ENCODE peak calls at places on chromosomes 12 and 14, in eight cellular contexts. I is GM12878, D is PC-3, R is MM.1S, H is kidney, A is endodermal cell, F is IMR-90, M is fibroblast of lung. O is an unnamed sample.

GRCh38 chr12:24049771-24050170 is 100.3 kb upstream of the SOX5 start:
- DNase-seq in I (no peak), F (no peak), A (no peak), R (no peak), M (no peak), H (no peak), D (no peak), O (no peak)

GRCh38 chr12:1839956-1840550 is 19.7 kb downstream of the LRTM2 start:
- DNase-seq in D (peak), F (no peak), M (no peak), A (peak), I (no peak), R (no peak), H (no peak), O (no peak)

GRCh38 chr14:50040401-50040775 is 76.0 kb downstream of the VCPKMT start:
- DNase-seq in F (peak), M (peak), A (no peak), D (peak), I (no peak), H (no peak), R (peak), O (peak)

GRCh38 chr12:60101715-60102114 is 505.9 kb downstream of the SLC16A7 start:
- DNase-seq in M (no peak), D (peak), R (no peak), F (peak), I (no peak), A (no peak), H (no peak), O (peak)

GRCh38 chr14:65010211-65010931 is 23.7 kb downstream of the FNTB start:
- DNase-seq in R (no peak), D (no peak), M (no peak), F (no peak), I (no peak), H (no peak), A (no peak), O (no peak)

GRCh38 chr12:101929365-101930041 is 52.1 kb downstream of the DRAM1 start:
- DNase-seq in I (peak), M (no peak), H (no peak), D (no peak), A (no peak), F (no peak), R (no peak), O (no peak)

GRCh38 chr12:122862872-122863701 is 27.8 kb downstream of the HIP1R start:
- DNase-seq in D (peak), F (no peak), R (no peak), M (no peak), A (peak), I (no peak), H (peak), O (no peak)

GRCh38 chr12:55001198-55001827 is 16.8 kb upstream of the TESPA1 start:
- DNase-seq in R (no peak), A (no peak), F (no peak), I (no peak), H (no peak), M (no peak), D (no peak), O (no peak)

GRCh38 chr12:18799561-18799960 is 61.6 kb downstream of the CAPZA3 start:
- DNase-seq in R (no peak), A (no peak), M (peak), I (no peak), F (peak), D (peak), H (no peak), O (peak)

DNA sequence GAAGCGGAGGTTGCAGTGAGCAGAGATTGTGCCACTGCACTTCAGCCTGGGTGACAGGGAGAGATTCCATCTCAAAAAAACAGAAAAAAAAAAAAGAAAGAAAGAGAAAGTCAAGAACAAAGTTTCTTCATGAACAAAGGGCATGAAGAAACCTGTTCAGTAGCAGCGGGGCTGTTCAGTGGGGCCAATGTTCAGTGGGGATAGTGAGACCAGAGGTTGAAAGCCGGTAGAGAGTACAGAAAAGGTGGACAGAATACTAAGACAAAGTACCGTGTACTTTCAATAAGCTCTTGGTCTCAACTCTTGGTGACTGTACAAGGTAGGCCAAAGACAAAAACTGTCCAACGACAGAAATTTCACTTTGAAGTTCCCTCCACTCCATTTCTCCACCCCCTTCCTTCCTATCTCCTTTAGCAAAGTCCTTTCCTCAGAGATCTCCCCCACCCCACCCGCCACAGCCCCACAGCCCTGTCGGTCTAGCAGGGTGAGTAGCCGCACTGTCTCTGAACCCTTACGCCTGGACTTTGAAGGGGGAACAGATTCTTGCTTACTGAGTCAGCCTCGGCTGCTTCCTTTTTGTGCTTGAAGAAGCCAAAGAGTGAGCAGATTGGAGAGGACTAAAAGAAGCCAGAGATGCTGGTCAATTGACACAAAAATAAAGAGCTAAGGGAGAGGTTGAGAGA is 44.3 kb upstream of the FOS start:
- DNase-seq in H (peak), A (no peak), D (peak), R (no peak), F (peak), M (peak), I (no peak), O (peak)
- H3K9ac ChIP-seq in H (no peak), A (no peak), D (no peak), R (no peak), F (no peak), M (no peak), I (no peak), O (no peak)

GRCh38 chr12:14841761-14842160 is 1.6 kb downstream of the ART4 start:
- DNase-seq in F (peak), M (peak), I (no peak), R (no peak), D (peak), A (peak), H (no peak), O (peak)

GRCh38 chr12:14845350-14845750 is 2.0 kb upstream of the ART4 start:
- DNase-seq in F (peak), A (peak), H (no peak), M (peak), I (no peak), D (peak), R (peak), O (peak)

GRCh38 chr12:14840616-14841015 is 2.7 kb downstream of the ART4 start:
- DNase-seq in H (no peak), M (no peak), D (peak), A (no peak), R (no peak), F (no peak), I (no peak), O (no peak)

GRCh38 chr12:14843425-14843887 is at the start of gene ART4:
- DNase-seq in R (no peak), M (no peak), H (peak), A (no peak), I (no peak), D (no peak), F (no peak), O (no peak)

GRCh38 chr12:14842315-14842714 is 1.0 kb downstream of the ART4 start:
- DNase-seq in H (no peak), A (no peak), F (no peak), R (no peak), M (no peak), I (no peak), D (no peak), O (no peak)
- H3K4me3 ChIP-seq in H (peak), A (no peak), F (no peak), R (no peak), M (no peak), I (no peak), D (no peak), O (peak)

DNA sequence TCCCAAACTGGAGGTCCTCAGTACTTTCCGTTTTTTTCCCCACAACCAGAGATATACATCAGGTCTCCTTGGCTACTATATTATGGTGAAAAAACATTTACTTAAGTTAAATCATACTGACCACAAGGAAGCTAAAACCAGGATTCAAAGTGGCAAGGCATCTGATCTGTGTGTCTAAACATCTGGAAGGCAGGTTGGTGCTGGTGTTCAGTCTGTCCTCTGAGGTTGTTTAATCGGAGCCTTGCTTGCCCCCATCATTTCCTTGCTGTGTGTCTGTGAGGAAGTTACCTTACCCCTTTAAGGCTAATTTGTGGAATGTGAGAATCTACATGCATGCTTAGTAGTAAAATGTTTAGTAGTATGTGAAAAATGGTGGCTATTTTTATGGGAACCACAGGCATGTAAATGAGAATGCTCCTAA is 75.6 kb downstream of the GALNT4 start:
- DNase-seq in R (no peak), D (peak), I (no peak), A (no peak), M (no peak), F (peak), H (no peak), O (peak)
- H3K9ac ChIP-seq in R (no peak), D (no peak), I (no peak), A (no peak), M (no peak), F (peak), H (no peak), O (no peak)

DNA sequence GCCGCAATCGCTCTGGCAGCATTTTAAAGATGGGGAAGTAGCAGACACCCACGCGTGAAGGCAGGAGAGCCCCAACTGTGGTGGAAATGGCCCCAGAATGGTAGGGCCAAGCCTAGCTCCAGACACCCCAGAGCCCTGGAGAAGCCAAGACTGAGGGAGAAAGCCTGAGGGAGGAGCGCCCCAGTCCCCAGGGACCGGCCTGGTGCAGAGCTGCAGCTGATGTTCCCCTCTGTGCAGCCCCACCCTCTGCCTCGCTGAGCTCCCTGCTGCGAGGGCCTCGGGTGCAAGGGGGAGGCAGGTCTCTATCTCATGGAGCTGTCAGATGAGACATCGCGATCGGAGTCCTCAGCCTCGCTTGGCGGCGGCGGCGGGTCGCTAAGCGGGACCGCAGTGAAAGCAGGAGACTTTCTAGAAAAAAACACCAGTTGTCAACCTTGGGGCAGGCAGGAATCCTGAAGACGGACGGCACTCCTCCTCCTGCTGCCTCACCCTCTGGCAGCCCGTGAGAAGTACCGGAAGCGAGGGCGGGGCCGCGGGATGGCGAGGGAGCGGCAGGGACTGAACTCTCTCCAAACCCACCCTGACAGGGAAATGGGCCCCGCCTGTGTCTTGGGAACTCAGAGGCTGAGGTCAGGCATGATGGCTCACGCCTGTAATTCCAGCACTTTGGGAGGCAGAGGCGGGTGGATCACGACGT is 6.0 kb downstream of the GAPDH start:
- DNase-seq in A (peak), H (peak), M (peak), I (no peak), R (no peak), D (peak), F (peak), O (peak)
- H3K4me3 ChIP-seq in A (no peak), H (no peak), M (no peak), I (peak), R (no peak), D (peak), F (no peak), O (peak)

GRCh38 chr12:89863332-89863938 is 154.8 kb upstream of the ATP2B1 start:
- DNase-seq in H (no peak), A (no peak), F (no peak), M (no peak), D (no peak), I (peak), R (peak), O (no peak)
- H3K9ac ChIP-seq in H (no peak), A (no peak), F (no peak), M (no peak), D (no peak), I (peak), R (peak), O (no peak)

GRCh38 chr12:32533971-32534590 is 134.7 kb downstream of the FGD4 start:
- DNase-seq in H (no peak), F (peak), D (peak), I (no peak), A (no peak), R (peak), M (peak), O (peak)
- H3K4me3 ChIP-seq in H (peak), F (peak), D (peak), I (no peak), A (no peak), R (peak), M (peak), O (peak)